ENCODE peak calls at places on chromosomes 11 and 22, in four cellular contexts. One of them, this sample, is unnamed.
A peak's percentile ranks its signal among the peaks of the same experiment; 100 is the strongest.

GRCh38 chr11:26011474-26011873 is 320.5 kb upstream of the ANO3 start:
- DNase-seq in cardiac muscle cell: no peak
- DNase-seq in MM.1S: no peak
- DNase-seq in tibial nerve: no peak
- DNase-seq in this sample: no peak

GRCh38 chr11:120774591-120775386 is 249.1 kb upstream of the TBCEL start:
- DNase-seq in tibial nerve: no peak
- DNase-seq in cardiac muscle cell: no peak
- DNase-seq in MM.1S: no peak
- DNase-seq in this sample: no peak

GRCh38 chr11:65288706-65289536 is 25.7 kb upstream of the CDC42EP2 start:
- DNase-seq in MM.1S: no peak
- DNase-seq in tibial nerve: no peak
- DNase-seq in cardiac muscle cell: peak; percentile 50
- DNase-seq in this sample: peak; percentile 50

GRCh38 chr11:130772266-130773227 is 143.7 kb downstream of the SNX19 start:
- DNase-seq in tibial nerve: peak; percentile 78
- DNase-seq in MM.1S: peak; percentile 26
- DNase-seq in cardiac muscle cell: no peak
- DNase-seq in this sample: peak; percentile 98

GRCh38 chr11:86818466-86819282 is 18.3 kb downstream of the PRSS23 start:
- DNase-seq in cardiac muscle cell: peak; percentile 79
- DNase-seq in tibial nerve: no peak
- DNase-seq in MM.1S: peak; percentile 66
- DNase-seq in this sample: peak; percentile 88

GRCh38 chr11:134535029-134536025 is 123.3 kb upstream of the B3GAT1 start:
- DNase-seq in tibial nerve: no peak
- DNase-seq in MM.1S: no peak
- DNase-seq in cardiac muscle cell: no peak
- DNase-seq in this sample: no peak

GRCh38 chr11:105132716-105133511 is 6.7 kb downstream of the CARD18 start:
- DNase-seq in cardiac muscle cell: no peak
- DNase-seq in tibial nerve: no peak
- DNase-seq in MM.1S: no peak
- DNase-seq in this sample: peak; percentile 72

GRCh38 chr11:9660886-9661285 is 3.0 kb upstream of the SWAP70 start:
- DNase-seq in cardiac muscle cell: no peak
- DNase-seq in MM.1S: no peak
- DNase-seq in tibial nerve: no peak
- DNase-seq in this sample: no peak

GRCh38 chr11:120079750-120080610 is 57.9 kb downstream of the TRIM29 start:
- DNase-seq in tibial nerve: no peak
- DNase-seq in cardiac muscle cell: no peak
- DNase-seq in MM.1S: no peak
- DNase-seq in this sample: no peak

GRCh38 chr22:41929158-41929896 is 2.7 kb upstream of the TNFRSF13C start:
- DNase-seq in tibial nerve: no peak
- DNase-seq in cardiac muscle cell: no peak
- DNase-seq in MM.1S: no peak
- DNase-seq in this sample: no peak

GRCh38 chr11:66868726-66869291 is 11.9 kb downstream of the LRFN4 start:
- DNase-seq in MM.1S: peak; percentile 93
- DNase-seq in tibial nerve: no peak
- DNase-seq in cardiac muscle cell: peak; percentile 79
- DNase-seq in this sample: no peak

GRCh38 chr11:121766138-121766537 is 313.4 kb upstream of the SORL1-AS1 start:
- DNase-seq in tibial nerve: no peak
- DNase-seq in cardiac muscle cell: no peak
- DNase-seq in MM.1S: no peak
- DNase-seq in this sample: no peak

GRCh38 chr11:47716692-47717091 is 1.5 kb upstream of the AGBL2 start:
- DNase-seq in MM.1S: peak; percentile 25
- DNase-seq in cardiac muscle cell: peak; percentile 6
- DNase-seq in tibial nerve: no peak
- DNase-seq in this sample: no peak

DNA sequence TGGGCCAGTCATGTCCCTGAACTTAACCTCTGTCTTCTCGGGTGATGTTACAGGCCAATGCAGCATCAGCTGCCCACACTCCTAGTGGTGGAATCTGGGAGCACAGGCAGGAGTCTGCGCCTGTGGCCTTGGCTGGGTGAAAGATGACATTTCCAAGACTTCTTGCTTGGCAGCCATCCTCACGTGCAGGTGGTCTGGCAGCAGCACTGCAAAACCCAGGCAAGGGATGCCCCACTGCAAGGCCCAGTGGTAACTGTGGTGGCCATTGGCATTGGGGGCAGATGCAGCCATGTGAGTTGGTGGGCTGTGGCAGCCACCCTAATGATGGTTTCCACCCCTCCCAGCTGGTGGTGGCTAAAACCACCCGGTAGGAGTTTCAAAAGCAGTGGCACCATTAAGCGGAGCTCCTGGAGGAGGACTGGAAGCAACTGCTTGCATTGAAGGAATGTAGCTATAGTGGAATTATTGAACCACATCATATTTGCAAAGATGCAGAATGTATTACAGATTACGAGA is 120.5 kb upstream of the TOP3B start:
- DNase-seq in cardiac muscle cell: no peak
- DNase-seq in MM.1S: no peak
- DNase-seq in tibial nerve: no peak
- DNase-seq in this sample: no peak
- TF ChIP-seq CTCF in cardiac muscle cell: peak; percentile 50
- TF ChIP-seq CTCF in MM.1S: peak; percentile 56
- TF ChIP-seq CTCF in tibial nerve: no peak
- TF ChIP-seq CTCF in this sample: peak; percentile 59

DNA sequence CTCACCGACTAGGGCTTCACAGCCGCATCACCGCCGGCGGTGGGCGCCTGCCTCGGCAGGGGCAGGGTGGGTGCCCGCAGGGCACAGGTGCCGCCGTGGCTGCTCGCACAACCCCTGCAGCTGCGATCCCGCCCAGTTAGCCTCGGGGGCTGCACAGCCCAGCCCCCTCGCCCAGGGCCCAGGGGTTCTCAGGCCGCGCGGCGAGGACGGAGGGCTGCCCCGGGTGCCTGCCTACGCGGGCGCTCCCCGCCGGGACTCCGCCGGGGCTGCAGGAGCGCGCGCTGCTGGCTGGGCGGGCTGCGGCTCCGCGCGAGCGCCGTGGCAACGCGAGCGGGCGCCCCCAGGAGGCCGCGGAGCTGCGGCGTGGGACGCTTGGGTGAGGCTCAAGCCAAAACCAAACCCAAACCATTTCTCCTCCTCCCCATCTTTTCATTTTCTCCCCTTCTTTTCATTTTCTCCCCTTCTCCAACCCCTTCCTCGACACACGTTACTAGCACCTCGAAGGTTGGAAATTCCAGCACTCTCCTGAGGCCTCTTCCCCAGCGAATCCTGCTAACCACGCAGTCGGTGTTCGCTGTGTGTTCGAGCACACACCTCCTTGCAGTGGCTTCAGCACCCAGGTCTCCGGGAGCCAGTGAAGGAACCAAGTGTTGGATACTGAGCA is at the start of gene MICAL3:
- DNase-seq in cardiac muscle cell: peak; percentile 85
- DNase-seq in MM.1S: peak; percentile 80
- DNase-seq in tibial nerve: peak; percentile 17
- DNase-seq in this sample: peak; percentile 65
- H3K27ac ChIP-seq in cardiac muscle cell: no peak within 1 kb of the TSS
- H3K27ac ChIP-seq in MM.1S: no peak within 1 kb of the TSS
- H3K27ac ChIP-seq in tibial nerve: peak within 1 kb of the TSS; percentile 87
- H3K27ac ChIP-seq in this sample: peak within 1 kb of the TSS; percentile 23

DNA sequence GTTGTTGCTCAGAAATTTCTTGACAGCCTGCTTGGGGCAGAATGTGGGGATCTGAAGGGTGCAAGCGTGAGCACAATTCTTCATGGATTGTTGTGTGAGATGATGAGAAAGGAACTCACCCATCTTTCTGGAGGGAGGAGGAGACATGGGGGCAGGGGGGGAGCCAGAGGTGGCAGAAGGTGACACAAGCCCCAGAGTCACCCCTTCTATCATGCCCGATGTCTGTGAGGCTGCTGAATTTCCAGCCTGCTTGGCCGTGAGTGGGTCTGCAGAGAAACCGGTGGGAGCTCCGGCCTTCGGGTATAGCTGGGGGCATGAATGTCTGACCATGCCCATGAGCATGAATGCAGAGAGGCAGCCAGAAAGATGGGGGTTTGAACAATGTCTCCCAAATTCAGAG is 870.7 kb downstream of the TBC1D22A start:
- DNase-seq in cardiac muscle cell: no peak
- DNase-seq in tibial nerve: no peak
- DNase-seq in MM.1S: no peak
- DNase-seq in this sample: no peak
- H3K9me3 ChIP-seq in cardiac muscle cell: peaks cover under 1% of the 10 kb centered on the region
- H3K9me3 ChIP-seq in tibial nerve: peaks cover 3% of the 10 kb centered on the region
- H3K9me3 ChIP-seq in MM.1S: no peaks in the 10 kb centered on the region
- H3K9me3 ChIP-seq in this sample: no peaks in the 10 kb centered on the region

GRCh38 chr11:114075891-114076441 is 16.5 kb downstream of the ZBTB16 start:
- DNase-seq in cardiac muscle cell: peak; percentile 54
- DNase-seq in MM.1S: no peak
- DNase-seq in tibial nerve: no peak
- DNase-seq in this sample: peak; percentile 12
- TF ChIP-seq CTCF in cardiac muscle cell: peak; percentile 82
- TF ChIP-seq CTCF in MM.1S: peak; percentile 4
- TF ChIP-seq CTCF in tibial nerve: peak; percentile 45
- TF ChIP-seq CTCF in this sample: peak; percentile 56

GRCh38 chr11:126352934-126353801 is 2.3 kb upstream of the ST3GAL4 start:
- DNase-seq in MM.1S: peak; percentile 42
- DNase-seq in cardiac muscle cell: no peak
- DNase-seq in tibial nerve: no peak
- DNase-seq in this sample: peak; percentile 69

GRCh38 chr11:126348806-126349582 is 6.5 kb upstream of the ST3GAL4 start:
- DNase-seq in cardiac muscle cell: no peak
- DNase-seq in MM.1S: no peak
- DNase-seq in tibial nerve: no peak
- DNase-seq in this sample: peak; percentile 43

GRCh38 chr11:126347751-126348628 is 7.5 kb upstream of the ST3GAL4 start:
- DNase-seq in MM.1S: no peak
- DNase-seq in cardiac muscle cell: peak; percentile 84
- DNase-seq in tibial nerve: no peak
- DNase-seq in this sample: no peak

GRCh38 chr11:126352163-126352562 is 3.3 kb upstream of the ST3GAL4 start:
- DNase-seq in cardiac muscle cell: no peak
- DNase-seq in tibial nerve: no peak
- DNase-seq in MM.1S: no peak
- DNase-seq in this sample: no peak

GRCh38 chr11:126350811-126351210 is 4.7 kb upstream of the ST3GAL4 start:
- DNase-seq in tibial nerve: no peak
- DNase-seq in cardiac muscle cell: no peak
- DNase-seq in MM.1S: no peak
- DNase-seq in this sample: no peak
- H3K27ac ChIP-seq in tibial nerve: peak overlapping the region; percentile 20
- H3K27ac ChIP-seq in cardiac muscle cell: no peak overlapping the region
- H3K27ac ChIP-seq in MM.1S: no peak overlapping the region
- H3K27ac ChIP-seq in this sample: peak overlapping the region; percentile 37

GRCh38 chr11:1101318-1102089 is 26.8 kb downstream of the MUC2 start:
- DNase-seq in MM.1S: no peak
- DNase-seq in cardiac muscle cell: no peak
- DNase-seq in tibial nerve: no peak
- DNase-seq in this sample: no peak

GRCh38 chr11:1103401-1104360 is 29.0 kb downstream of the MUC2 start:
- DNase-seq in cardiac muscle cell: no peak
- DNase-seq in MM.1S: no peak
- DNase-seq in tibial nerve: no peak
- DNase-seq in this sample: no peak

GRCh38 chr11:1100417-1101245 is 26.0 kb downstream of the MUC2 start:
- DNase-seq in MM.1S: no peak
- DNase-seq in cardiac muscle cell: no peak
- DNase-seq in tibial nerve: no peak
- DNase-seq in this sample: no peak

GRCh38 chr11:1102996-1103395 is 28.3 kb downstream of the MUC2 start:
- DNase-seq in MM.1S: no peak
- DNase-seq in tibial nerve: no peak
- DNase-seq in cardiac muscle cell: no peak
- DNase-seq in this sample: no peak

DNA sequence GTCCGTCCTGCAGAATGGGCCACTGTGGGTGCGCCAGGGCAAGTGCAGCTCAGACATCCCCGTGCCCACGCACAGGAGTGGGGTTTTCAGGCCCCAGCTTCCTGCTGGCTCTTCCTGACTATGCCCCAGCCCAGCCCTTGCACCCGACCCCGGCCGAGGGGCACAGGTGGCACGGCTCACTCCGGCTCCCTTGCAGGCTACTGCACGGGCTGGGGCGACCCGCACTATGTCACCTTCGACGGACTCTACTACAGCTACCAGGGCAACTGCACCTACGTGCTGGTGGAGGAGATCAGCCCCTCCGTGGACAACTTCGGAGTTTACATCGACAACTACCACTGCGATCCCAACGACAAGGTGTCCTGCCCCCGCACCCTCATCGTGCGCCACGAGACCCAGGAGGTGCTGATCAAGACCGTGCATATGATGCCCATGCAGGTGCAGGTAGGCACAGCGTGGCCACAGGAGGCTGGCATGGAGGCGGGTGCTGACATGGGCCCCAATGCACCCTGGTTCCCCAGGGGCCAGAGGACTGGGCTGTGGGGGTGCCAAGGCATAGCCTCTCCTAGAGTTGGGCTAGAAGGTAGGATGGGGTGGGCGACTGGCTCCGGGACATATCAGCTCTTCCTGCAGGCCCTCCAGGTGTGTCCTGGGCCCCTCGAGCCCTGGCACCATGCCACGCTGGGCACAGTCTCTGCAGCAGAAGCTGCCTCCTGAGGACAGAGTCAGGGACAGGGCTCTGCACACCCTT is 27.7 kb downstream of the MUC2 start:
- DNase-seq in tibial nerve: no peak
- DNase-seq in cardiac muscle cell: no peak
- DNase-seq in MM.1S: no peak
- DNase-seq in this sample: no peak
- H3K9me3 ChIP-seq in tibial nerve: no peaks in the 10 kb centered on the region
- H3K9me3 ChIP-seq in cardiac muscle cell: no peaks in the 10 kb centered on the region
- H3K9me3 ChIP-seq in MM.1S: no peaks in the 10 kb centered on the region
- H3K9me3 ChIP-seq in this sample: peaks cover 2% of the 10 kb centered on the region

This sample was measured in fibroblast of lung.